ENCODE peak calls at places on chromosomes 1 and 21, in nine cellular contexts. R is breast epithelium, X is body of pancreas, B is heart left ventricle, J is IMR-90, L is HCT116, C is A549, E is suprapubic skin, F is NB4. Y is an unnamed sample.

GRCh38 chr1:229664133-229664689 is 38.2 kb downstream of the URB2 start:
- DNase-seq in J (peak), B (no peak), C (no peak), L (no peak), F (no peak), X (no peak), E (no peak), R (no peak), Y (peak)

GRCh38 chr1:81506691-81507090 is 294.0 kb upstream of the ADGRL2 start:
- DNase-seq in E (no peak), L (no peak), C (no peak), X (no peak), J (no peak), F (no peak), R (no peak), B (no peak), Y (no peak)

GRCh38 chr21:41803316-41803715 is 36.5 kb upstream of the RIPK4 start:
- DNase-seq in B (no peak), R (no peak), F (no peak), X (no peak), J (no peak), C (no peak), E (no peak), L (no peak), Y (no peak)

GRCh38 chr1:216815239-216815955 is 92.2 kb upstream of the ESRRG start:
- DNase-seq in C (no peak), E (no peak), R (no peak), B (no peak), L (no peak), J (peak), F (no peak), X (no peak), Y (no peak)

GRCh38 chr1:46461809-46462448 is 27.7 kb upstream of the DMBX1 start:
- DNase-seq in E (no peak), B (peak), C (no peak), L (no peak), X (no peak), J (no peak), F (no peak), R (no peak), Y (no peak)

GRCh38 chr1:66275601-66276023 is 258.3 kb upstream of the SGIP1 start:
- DNase-seq in F (peak), B (no peak), R (no peak), E (no peak), J (no peak), L (no peak), C (no peak), X (no peak), Y (no peak)

GRCh38 chr1:75954594-75954993 is 22.4 kb upstream of the ASB17 start:
- DNase-seq in L (no peak), B (no peak), X (no peak), F (no peak), J (peak), C (peak), E (no peak), R (no peak), Y (no peak)

GRCh38 chr1:107926436-107927080 is 38.4 kb downstream of the VAV3 start:
- DNase-seq in E (no peak), F (no peak), L (no peak), J (no peak), X (no peak), R (no peak), B (no peak), C (no peak), Y (no peak)

GRCh38 chr1:101257500-101258325 is 20.9 kb downstream of the S1PR1 start:
- DNase-seq in B (no peak), E (no peak), J (no peak), F (peak), X (no peak), R (no peak), L (no peak), C (no peak), Y (peak)

GRCh38 chr1:157097692-157098091 is 1.9 kb downstream of the ETV3L start:
- DNase-seq in X (no peak), E (peak), B (no peak), C (no peak), R (no peak), L (no peak), J (no peak), F (no peak), Y (no peak)

GRCh38 chr1:27863552-27863943 is 8.8 kb upstream of the THEMIS2 start:
- DNase-seq in F (peak), E (no peak), C (no peak), L (no peak), X (no peak), R (no peak), B (no peak), J (no peak), Y (no peak)

GRCh38 chr1:165933446-165934170 is 106.2 kb downstream of the UCK2 start:
- DNase-seq in X (no peak), E (no peak), F (no peak), B (no peak), C (no peak), L (no peak), J (no peak), R (no peak), Y (no peak)

GRCh38 chr1:203124546-203125317 is 2.8 kb upstream of the ADORA1 start:
- DNase-seq in B (no peak), J (peak), F (no peak), X (no peak), E (no peak), R (no peak), L (no peak), C (no peak), Y (no peak)

GRCh38 chr1:91997607-91998195 is 32.1 kb upstream of the EPHX4 start:
- DNase-seq in X (peak), E (no peak), B (no peak), R (no peak), J (peak), F (peak), L (peak), C (peak), Y (peak)

GRCh38 chr1:10696977-10697376 is 99.5 kb downstream of the CASZ1 start:
- DNase-seq in R (no peak), F (peak), L (no peak), E (no peak), B (no peak), X (no peak), J (peak), C (no peak), Y (no peak)

GRCh38 chr1:115114308-115114707 is 25.0 kb upstream of the TSPAN2 start:
- DNase-seq in E (no peak), F (no peak), L (peak), J (no peak), C (no peak), R (no peak), X (peak), B (no peak), Y (no peak)

GRCh38 chr1:58575831-58576726 is 973 bp downstream of the TACSTD2 start:
- DNase-seq in C (no peak), R (peak), F (no peak), J (no peak), B (peak), E (no peak), X (peak), L (no peak), Y (no peak)

GRCh38 chr21:36104306-36105300 is 30.3 kb upstream of the CBR3 start:
- DNase-seq in J (peak), F (no peak), B (peak), R (no peak), L (peak), E (no peak), C (no peak), X (peak), Y (no peak)

GRCh38 chr1:52002038-52002917 is 11.8 kb upstream of the RAB3B start:
- DNase-seq in R (peak), F (peak), B (no peak), E (no peak), X (peak), L (peak), J (peak), C (peak), Y (peak)

GRCh38 chr1:49085079-49085478 is 308.4 kb upstream of the BEND5 start:
- DNase-seq in B (no peak), L (no peak), C (no peak), J (no peak), E (no peak), X (no peak), R (no peak), F (no peak), Y (no peak)

GRCh38 chr1:96641292-96641691 is 80.3 kb upstream of the PTBP2 start:
- DNase-seq in F (no peak), R (no peak), C (no peak), X (no peak), E (no peak), L (no peak), J (peak), B (no peak), Y (no peak)

GRCh38 chr21:33543505-33544129 is 779 bp downstream of the SON start:
- DNase-seq in F (peak), L (no peak), B (peak), E (peak), R (peak), J (no peak), C (no peak), X (peak), Y (no peak)

GRCh38 chr21:33542640-33543504 is at the start of gene SON:
- DNase-seq in E (peak), B (peak), L (peak), X (peak), J (peak), R (peak), C (peak), F (peak), Y (peak)

GRCh38 chr21:33541105-33541711 is 709 bp downstream of the GART start:
- DNase-seq in F (peak), L (no peak), J (peak), X (no peak), C (peak), E (no peak), R (no peak), B (no peak), Y (peak)

GRCh38 chr21:33540711-33541104 is 1.2 kb downstream of the GART start:
- DNase-seq in R (no peak), J (no peak), L (no peak), X (no peak), E (no peak), F (no peak), B (no peak), C (no peak), Y (no peak)

GRCh38 chr21:33541756-33542639 is at the start of gene GART:
- DNase-seq in C (peak), J (peak), X (peak), F (peak), E (peak), B (peak), L (peak), R (peak), Y (peak)
- TF ChIP-seq POLR2A in C (peak), J (peak), X (no peak), F (peak), E (peak), B (no peak), L (peak), R (peak), Y (peak)

GRCh38 chr1:145858937-145859490 is at the start of gene PIAS3:
- DNase-seq in C (peak), J (peak), X (peak), E (peak), L (peak), F (peak), B (peak), R (peak), Y (peak)
- TF ChIP-seq POLR2A in C (peak), J (no peak), X (peak), E (no peak), L (peak), F (no peak), B (no peak), R (no peak), Y (peak)

GRCh38 chr1:226108935-226109828 is 46.7 kb downstream of the H3-3A start:
- DNase-seq in C (no peak), B (peak), L (no peak), F (no peak), E (no peak), R (peak), X (peak), J (peak), Y (no peak)

GRCh38 chr1:226111865-226112395 is 49.4 kb downstream of the H3-3A start:
- DNase-seq in X (no peak), F (no peak), R (no peak), E (no peak), L (no peak), J (no peak), C (no peak), B (no peak), Y (no peak)

GRCh38 chr1:226111109-226111864 is 48.8 kb downstream of the H3-3A start:
- DNase-seq in R (no peak), F (peak), B (no peak), E (no peak), X (no peak), J (no peak), C (no peak), L (no peak), Y (no peak)

GRCh38 chr1:226109829-226110248 is 47.3 kb downstream of the H3-3A start:
- DNase-seq in C (peak), R (peak), J (peak), B (peak), F (peak), X (peak), E (peak), L (peak), Y (no peak)

GRCh38 chr1:226110249-226111108 is 48.0 kb downstream of the H3-3A start:
- DNase-seq in E (no peak), R (peak), J (peak), F (peak), L (no peak), C (peak), B (peak), X (peak), Y (peak)
- TF ChIP-seq POLR2A in E (no peak), R (peak), J (no peak), F (peak), L (no peak), C (no peak), B (no peak), X (peak), Y (peak)

GRCh38 chr21:32413697-32414578 is 1.4 kb downstream of the EVA1C start:
- DNase-seq in C (no peak), L (no peak), B (no peak), E (no peak), J (no peak), X (no peak), F (no peak), R (no peak), Y (no peak)

GRCh38 chr21:32412998-32413504 is 545 bp downstream of the EVA1C start:
- DNase-seq in J (no peak), F (no peak), R (peak), B (peak), C (no peak), E (no peak), X (peak), L (no peak), Y (no peak)

GRCh38 chr21:32411366-32412161 is 942 bp upstream of the EVA1C start:
- DNase-seq in J (peak), B (peak), C (peak), X (peak), R (peak), L (no peak), E (peak), F (no peak), Y (no peak)

GRCh38 chr21:32410916-32411315 is 1.6 kb upstream of the EVA1C start:
- DNase-seq in L (no peak), C (no peak), R (no peak), B (no peak), E (no peak), J (no peak), F (no peak), X (no peak), Y (no peak)

GRCh38 chr21:32412162-32412997 is at the start of gene EVA1C:
- DNase-seq in C (peak), E (peak), J (peak), B (peak), R (peak), X (peak), L (no peak), F (no peak), Y (no peak)
- TF ChIP-seq POLR2A in C (peak), E (peak), J (no peak), B (no peak), R (no peak), X (peak), L (no peak), F (no peak), Y (no peak)

GRCh38 chr1:178653091-178653490 is 72.0 kb upstream of the RALGPS2 start:
- DNase-seq in J (peak), R (no peak), X (no peak), L (peak), E (no peak), F (no peak), C (peak), B (no peak), Y (no peak)
- TF ChIP-seq POLR2A in J (no peak), R (no peak), X (no peak), L (no peak), E (no peak), F (no peak), C (no peak), B (no peak), Y (no peak)

GRCh38 chr21:21146587-21147373 is 148.6 kb downstream of the NCAM2 start:
- DNase-seq in F (no peak), J (no peak), C (no peak), B (no peak), E (no peak), L (no peak), X (no peak), R (no peak), Y (no peak)

GRCh38 chr21:21147374-21147745 is 149.2 kb downstream of the NCAM2 start:
- DNase-seq in L (no peak), X (no peak), R (no peak), F (no peak), J (no peak), B (no peak), E (no peak), C (no peak), Y (no peak)

GRCh38 chr21:21151231-21151630 is 153.0 kb downstream of the NCAM2 start:
- DNase-seq in F (no peak), B (no peak), X (no peak), L (no peak), R (no peak), C (no peak), J (no peak), E (no peak), Y (no peak)

GRCh38 chr21:21148514-21148913 is 150.3 kb downstream of the NCAM2 start:
- DNase-seq in L (no peak), X (no peak), B (no peak), J (no peak), R (no peak), C (no peak), E (no peak), F (no peak), Y (no peak)

DNA sequence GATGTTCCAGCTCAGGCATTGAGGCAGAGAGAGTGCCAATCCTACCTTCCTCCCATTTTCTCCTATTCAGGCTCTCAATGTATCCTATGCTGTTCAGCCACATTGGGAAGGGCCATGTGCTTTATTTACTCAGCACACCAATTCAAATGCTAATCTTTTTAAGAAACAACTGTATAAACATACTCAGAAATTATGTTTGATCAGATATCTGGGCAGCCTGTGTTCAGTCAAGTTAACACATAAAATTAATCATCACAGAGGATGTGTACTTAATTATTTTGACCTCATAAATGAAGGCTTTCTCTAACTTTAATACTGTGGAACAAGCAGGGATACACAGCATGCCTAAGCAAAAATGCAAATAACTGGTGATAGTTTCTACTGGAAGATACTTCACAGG is 149.8 kb downstream of the NCAM2 start:
- DNase-seq in X (no peak), E (no peak), B (no peak), R (no peak), C (no peak), J (no peak), F (no peak), L (no peak), Y (no peak)
- TF ChIP-seq POLR2A in X (no peak), E (no peak), B (no peak), R (no peak), C (no peak), J (no peak), F (no peak), L (no peak), Y (no peak)

DNA sequence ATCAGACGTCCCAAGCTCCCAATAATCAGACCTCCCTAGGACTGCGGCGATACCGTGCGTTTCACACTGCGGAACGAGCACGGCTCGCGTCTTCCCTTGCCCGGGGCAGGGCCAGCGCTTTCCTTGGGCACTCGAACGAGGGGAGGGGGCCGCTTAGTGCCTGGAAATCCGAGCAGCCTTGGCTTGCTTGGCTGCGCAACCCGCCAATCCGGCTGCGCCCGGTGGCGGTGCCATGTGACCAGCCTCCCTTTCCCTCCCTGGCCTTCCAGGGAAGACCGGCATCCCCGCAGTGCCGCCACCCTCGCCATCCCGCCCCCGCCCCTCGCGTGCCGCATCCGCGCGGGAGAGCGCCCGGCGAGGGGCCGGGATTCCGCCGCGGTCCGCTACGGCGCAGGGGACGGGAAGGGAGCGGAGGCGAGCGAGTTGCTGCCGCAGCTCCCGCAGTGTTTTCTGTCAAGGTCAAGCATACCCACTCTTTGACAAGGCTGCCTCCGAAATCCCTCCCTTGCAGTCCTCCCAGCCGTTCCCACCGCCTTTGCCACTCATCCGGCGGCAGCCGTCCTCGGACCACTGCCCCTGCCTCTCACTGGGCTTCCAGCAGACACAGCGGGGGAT is 8.3 kb upstream of the RNF19B start:
- DNase-seq in B (peak), C (no peak), X (peak), F (no peak), R (peak), L (no peak), E (no peak), J (peak), Y (no peak)
- TF ChIP-seq POLR2A in B (no peak), C (no peak), X (peak), F (no peak), R (no peak), L (no peak), E (no peak), J (no peak), Y (no peak)

Y was measured in GM12878.